ENCODE peak calls at places on chromosomes 4 and X, in seven cellular contexts. One of them, this sample, is unnamed.
A peak's percentile ranks its signal among the peaks of the same experiment; 100 is the strongest.

GRCh38 chrX:112968351-112969133 is 127.9 kb upstream of the AMOT start:
- DNase-seq in Caki2: no peak
- DNase-seq in activated T-cell treated with anti-CD3 and anti-CD28 coated beads, Interleukin-2, amount 50 U/mL, for 1 hour: no peak
- DNase-seq in H4: no peak
- DNase-seq in SK-MEL-5: no peak
- DNase-seq in G401: no peak
- DNase-seq in colonic mucosa: no peak
- DNase-seq in this sample: no peak

GRCh38 chr4:53535567-53535966 is 55.7 kb downstream of the LNX1 start:
- DNase-seq in Caki2: no peak
- DNase-seq in activated T-cell treated with anti-CD3 and anti-CD28 coated beads, Interleukin-2, amount 50 U/mL, for 1 hour: no peak
- DNase-seq in H4: no peak
- DNase-seq in SK-MEL-5: no peak
- DNase-seq in G401: no peak
- DNase-seq in colonic mucosa: no peak
- DNase-seq in this sample: no peak

GRCh38 chr4:153518637-153519384 is 52.7 kb downstream of the TMEM131L start:
- DNase-seq in Caki2: no peak
- DNase-seq in activated T-cell treated with anti-CD3 and anti-CD28 coated beads, Interleukin-2, amount 50 U/mL, for 1 hour: no peak
- DNase-seq in H4: no peak
- DNase-seq in SK-MEL-5: peak; percentile 17
- DNase-seq in G401: no peak
- DNase-seq in colonic mucosa: peak; percentile 33
- DNase-seq in this sample: no peak

GRCh38 chr4:77156533-77156911 is 485 bp upstream of the CCNG2 start:
- DNase-seq in Caki2: peak; percentile 98
- DNase-seq in activated T-cell treated with anti-CD3 and anti-CD28 coated beads, Interleukin-2, amount 50 U/mL, for 1 hour: no peak
- DNase-seq in H4: peak; percentile 99
- DNase-seq in SK-MEL-5: peak; percentile 99
- DNase-seq in G401: peak; percentile 100
- DNase-seq in colonic mucosa: peak; percentile 98
- DNase-seq in this sample: peak; percentile 100

GRCh38 chr4:629636-629915 is 4.2 kb downstream of the PDE6B start:
- DNase-seq in Caki2: no peak
- DNase-seq in activated T-cell treated with anti-CD3 and anti-CD28 coated beads, Interleukin-2, amount 50 U/mL, for 1 hour: no peak
- DNase-seq in H4: no peak
- DNase-seq in SK-MEL-5: no peak
- DNase-seq in G401: no peak
- DNase-seq in colonic mucosa: no peak
- DNase-seq in this sample: no peak

GRCh38 chr4:66681962-66682361 is 863.3 kb downstream of the CENPC start:
- DNase-seq in Caki2: no peak
- DNase-seq in activated T-cell treated with anti-CD3 and anti-CD28 coated beads, Interleukin-2, amount 50 U/mL, for 1 hour: no peak
- DNase-seq in H4: peak; percentile 59
- DNase-seq in SK-MEL-5: no peak
- DNase-seq in G401: no peak
- DNase-seq in colonic mucosa: no peak
- DNase-seq in this sample: no peak

GRCh38 chr4:20698382-20698781 is 1.9 kb upstream of the PACRGL start:
- DNase-seq in Caki2: no peak
- DNase-seq in activated T-cell treated with anti-CD3 and anti-CD28 coated beads, Interleukin-2, amount 50 U/mL, for 1 hour: no peak
- DNase-seq in H4: peak; percentile 19
- DNase-seq in SK-MEL-5: peak; percentile 51
- DNase-seq in G401: no peak
- DNase-seq in colonic mucosa: no peak
- DNase-seq in this sample: no peak

GRCh38 chr4:113106076-113106475 is 56.6 kb downstream of the ANK2 start:
- DNase-seq in Caki2: peak; percentile 16
- DNase-seq in activated T-cell treated with anti-CD3 and anti-CD28 coated beads, Interleukin-2, amount 50 U/mL, for 1 hour: no peak
- DNase-seq in H4: peak; percentile 15
- DNase-seq in SK-MEL-5: peak; percentile 76
- DNase-seq in G401: peak; percentile 74
- DNase-seq in colonic mucosa: no peak
- DNase-seq in this sample: peak; percentile 71

GRCh38 chrX:123263246-123263757 is 79.2 kb downstream of the GRIA3 start:
- DNase-seq in Caki2: no peak
- DNase-seq in activated T-cell treated with anti-CD3 and anti-CD28 coated beads, Interleukin-2, amount 50 U/mL, for 1 hour: no peak
- DNase-seq in H4: no peak
- DNase-seq in SK-MEL-5: no peak
- DNase-seq in G401: no peak
- DNase-seq in colonic mucosa: no peak
- DNase-seq in this sample: no peak

GRCh38 chr4:38531126-38531737 is 132.8 kb upstream of the KLF3 start:
- DNase-seq in Caki2: no peak
- DNase-seq in activated T-cell treated with anti-CD3 and anti-CD28 coated beads, Interleukin-2, amount 50 U/mL, for 1 hour: no peak
- DNase-seq in H4: no peak
- DNase-seq in SK-MEL-5: no peak
- DNase-seq in G401: no peak
- DNase-seq in colonic mucosa: no peak
- DNase-seq in this sample: no peak